ENCODE peak calls at places on chromosomes 2 and 18, in seven cellular contexts. Q is lower lobe of right lung, B is fibroblast of lung, R is transverse colon, Z is left ventricle myocardium inferior, F is PC-9, U is SJSA1. T is an unnamed sample. For H3K9me3 and H3K27me3, the result is how much of the 10 kb centered on the place peaks cover.

GRCh38 chr2:23595601-23596251 is 210.7 kb downstream of the KLHL29 start:
- DNase-seq in Q (peak), B (no peak), R (no peak), Z (no peak), F (no peak), U (peak), T (peak)

GRCh38 chr2:139669675-139670074 is 889.5 kb upstream of the NXPH2 start:
- DNase-seq in Q (no peak), B (no peak), R (no peak), Z (no peak), F (no peak), U (no peak), T (no peak)

GRCh38 chr2:170243118-170243837 is 65.3 kb downstream of the MYO3B start:
- DNase-seq in Q (no peak), B (no peak), R (no peak), Z (no peak), F (no peak), U (no peak), T (no peak)

GRCh38 chr18:63336366-63337099 is 17.0 kb upstream of the BCL2 start:
- DNase-seq in Q (no peak), B (peak), R (no peak), Z (no peak), F (peak), U (no peak), T (peak)

GRCh38 chr2:192286093-192286701 is 91.5 kb upstream of the TMEFF2 start:
- DNase-seq in Q (no peak), B (peak), R (no peak), Z (no peak), F (no peak), U (no peak), T (no peak)

GRCh38 chr2:86747708-86748627 is 27.9 kb downstream of the RMND5A start:
- DNase-seq in Q (no peak), B (peak), R (peak), Z (no peak), F (no peak), U (no peak), T (no peak)

GRCh38 chr2:67037655-67038054 is 359.5 kb upstream of the ETAA1 start:
- DNase-seq in Q (no peak), B (no peak), R (no peak), Z (no peak), F (no peak), U (no peak), T (no peak)

GRCh38 chr18:12811191-12811950 is 72.7 kb downstream of the PTPN2 start:
- DNase-seq in Q (no peak), B (peak), R (no peak), Z (no peak), F (peak), U (no peak), T (no peak)

GRCh38 chr2:98478861-98479770 is 34.5 kb downstream of the INPP4A start:
- DNase-seq in Q (no peak), B (no peak), R (no peak), Z (no peak), F (no peak), U (no peak), T (no peak)

GRCh38 chr2:3040819-3041218 is 336.8 kb downstream of the EIPR1 start:
- DNase-seq in Q (no peak), B (no peak), R (no peak), Z (peak), F (no peak), U (no peak), T (no peak)

GRCh38 chr2:234269769-234270204 is 219.3 kb downstream of the SPP2 start:
- DNase-seq in Q (no peak), B (peak), R (peak), Z (no peak), F (peak), U (no peak), T (no peak)

GRCh38 chr2:211766689-211767088 is 771.9 kb downstream of the ERBB4 start:
- DNase-seq in Q (peak), B (no peak), R (peak), Z (no peak), F (peak), U (no peak), T (no peak)

GRCh38 chr2:174492963-174493431 is 6.2 kb upstream of the GPR155 start:
- DNase-seq in Q (no peak), B (no peak), R (peak), Z (no peak), F (no peak), U (no peak), T (no peak)

GRCh38 chr2:216082805-216083204 is 1.1 kb downstream of the TMEM169 start:
- DNase-seq in Q (peak), B (no peak), R (peak), Z (no peak), F (no peak), U (no peak), T (no peak)

GRCh38 chr2:18971628-18972027 is 382.3 kb upstream of the NT5C1B start:
- DNase-seq in Q (no peak), B (no peak), R (no peak), Z (no peak), F (peak), U (no peak), T (no peak)

GRCh38 chr18:28766027-28766426 is 589.1 kb upstream of the CDH2 start:
- DNase-seq in Q (no peak), B (no peak), R (no peak), Z (no peak), F (no peak), U (no peak), T (no peak)

GRCh38 chr2:119756837-119757236 is 2.9 kb upstream of the PTPN4 start:
- DNase-seq in Q (no peak), B (peak), R (peak), Z (peak), F (peak), U (no peak), T (peak)

GRCh38 chr2:219560037-219560892 is 11.1 kb downstream of the OBSL1 start:
- DNase-seq in Q (no peak), B (no peak), R (no peak), Z (no peak), F (no peak), U (no peak), T (no peak)

GRCh38 chr2:173706936-173707335 is 258.2 kb downstream of the SP3 start:
- DNase-seq in Q (no peak), B (no peak), R (no peak), Z (no peak), F (no peak), U (no peak), T (no peak)

GRCh38 chr18:32549248-32549842 is 78.7 kb upstream of the GAREM1 start:
- DNase-seq in Q (peak), B (peak), R (peak), Z (peak), F (peak), U (no peak), T (peak)

GRCh38 chr2:161419338-161419965 is 3.4 kb downstream of the TBR1 start:
- DNase-seq in Q (no peak), B (no peak), R (no peak), Z (no peak), F (no peak), U (no peak), T (no peak)
- H3K4me3 ChIP-seq in Q (no peak), B (no peak), R (no peak), Z (no peak), F (no peak), U (no peak), T (no peak)

GRCh38 chr2:89767581-89768435 is 1076.3 kb downstream of the RPIA start:
- DNase-seq in Q (peak), B (no peak), R (no peak), Z (peak), F (no peak), U (peak), T (no peak)

GRCh38 chr2:89763581-89764485 is 1072.4 kb downstream of the RPIA start:
- DNase-seq in Q (peak), B (no peak), R (no peak), Z (peak), F (no peak), U (peak), T (no peak)

GRCh38 chr2:89763254-89763580 is 1071.7 kb downstream of the RPIA start:
- DNase-seq in Q (peak), B (no peak), R (no peak), Z (no peak), F (no peak), U (no peak), T (no peak)
- H3K9me3 ChIP-seq in Q (under half), B (under half), R (under half), Z (under half), F (under half), U (under half), T (under half)

DNA sequence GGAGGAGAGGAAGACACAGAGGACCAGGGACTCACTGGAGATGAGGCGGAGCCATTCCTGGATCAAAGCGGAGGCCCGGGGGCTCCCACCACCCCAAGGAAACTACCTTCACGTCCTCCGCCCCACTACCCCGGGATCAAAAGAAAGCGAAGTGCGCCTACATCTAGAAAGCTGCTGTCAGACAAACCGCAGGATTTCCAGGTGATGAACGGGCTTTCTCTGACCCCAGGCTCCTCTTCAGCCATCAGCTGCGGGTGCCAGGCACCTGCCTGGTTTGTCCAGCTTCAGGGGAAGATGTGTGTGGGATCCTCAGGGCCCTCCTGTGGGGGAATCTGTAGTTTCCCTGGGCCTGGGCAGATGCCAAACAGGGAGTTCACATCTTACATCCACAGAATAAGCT is 60.4 kb downstream of the DYSF start:
- DNase-seq in Q (no peak), B (no peak), R (no peak), Z (no peak), F (no peak), U (no peak), T (no peak)
- H3K27me3 ChIP-seq in Q (under half), B (under half), R (under half), Z (under half), F (under half), U (under half), T (under half)

GRCh38 chr2:1731512-1731962 is 12.8 kb downstream of the PXDN start:
- DNase-seq in Q (peak), B (peak), R (peak), Z (peak), F (peak), U (peak), T (peak)
- H3K4me3 ChIP-seq in Q (no peak), B (peak), R (no peak), Z (peak), F (no peak), U (no peak), T (no peak)

GRCh38 chr18:78980279-78980771 is 707 bp downstream of the SALL3 start:
- DNase-seq in Q (no peak), B (no peak), R (no peak), Z (no peak), F (no peak), U (no peak), T (no peak)
- H3K9me3 ChIP-seq in Q (under half), B (under half), R (under half), Z (under half), F (under half), U (under half), T (under half)

GRCh38 chr2:85087541-85087940 is 45.7 kb upstream of the TCF7L1 start:
- DNase-seq in Q (no peak), B (no peak), R (no peak), Z (no peak), F (no peak), U (no peak), T (no peak)
- H3K27me3 ChIP-seq in Q (under half), B (under half), R (under half), Z (under half), F (under half), U (under half), T (under half)

DNA sequence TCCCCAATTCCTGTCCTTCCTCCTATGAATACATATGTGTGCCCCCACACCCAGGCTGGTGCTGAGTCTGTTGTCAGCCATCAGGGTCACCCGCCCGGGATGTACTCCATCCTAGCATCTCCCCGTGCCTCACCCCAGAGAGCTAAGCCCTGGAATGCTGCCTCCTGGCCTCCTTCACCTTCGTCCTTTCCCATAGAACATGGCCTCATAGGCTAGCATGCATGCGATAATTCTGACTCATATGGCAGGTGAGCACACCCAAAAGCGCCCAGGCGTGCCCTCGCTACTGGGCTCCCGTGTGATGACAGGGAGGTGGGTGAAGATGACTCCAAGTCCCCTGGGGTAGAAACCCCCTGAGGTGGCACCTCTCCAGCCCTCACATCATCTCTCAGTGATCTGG is 7.3 kb downstream of the SPR start:
- DNase-seq in Q (no peak), B (no peak), R (no peak), Z (no peak), F (no peak), U (no peak), T (no peak)
- H3K4me3 ChIP-seq in Q (no peak), B (no peak), R (no peak), Z (no peak), F (no peak), U (no peak), T (no peak)